ENCODE peak calls at places on chromosomes 2 and 18, in five cellular contexts. One of them, this sample, is unnamed.

GRCh38 chr18:68441241-68441640 is 273.7 kb downstream of the TMX3 start:
- DNase-seq in right atrium auricular region: no peak
- DNase-seq in GM20000: no peak
- DNase-seq in choroid plexus epithelial cell: no peak
- DNase-seq in chondrocyte: no peak
- DNase-seq in this sample: no peak

GRCh38 chr2:58042486-58042970 is 4.1 kb upstream of the VRK2 start:
- DNase-seq in chondrocyte: no peak
- DNase-seq in choroid plexus epithelial cell: peak; percentile 96
- DNase-seq in GM20000: no peak
- DNase-seq in right atrium auricular region: no peak
- DNase-seq in this sample: no peak

GRCh38 chr2:111632661-111633060 is 251.3 kb downstream of the ANAPC1 start:
- DNase-seq in choroid plexus epithelial cell: peak; percentile 52
- DNase-seq in chondrocyte: no peak
- DNase-seq in right atrium auricular region: no peak
- DNase-seq in GM20000: peak; percentile 49
- DNase-seq in this sample: no peak

GRCh38 chr2:201465524-201465971 is 14.0 kb downstream of the STRADB start:
- DNase-seq in chondrocyte: no peak
- DNase-seq in choroid plexus epithelial cell: peak; percentile 33
- DNase-seq in right atrium auricular region: no peak
- DNase-seq in GM20000: no peak
- DNase-seq in this sample: no peak

GRCh38 chr2:28300921-28301341 is 91.7 kb upstream of the FOSL2 start:
- DNase-seq in GM20000: no peak
- DNase-seq in right atrium auricular region: no peak
- DNase-seq in choroid plexus epithelial cell: peak; percentile 97
- DNase-seq in chondrocyte: no peak
- DNase-seq in this sample: no peak

GRCh38 chr2:49261791-49262190 is 107.5 kb upstream of the FSHR start:
- DNase-seq in GM20000: no peak
- DNase-seq in choroid plexus epithelial cell: no peak
- DNase-seq in right atrium auricular region: no peak
- DNase-seq in chondrocyte: no peak
- DNase-seq in this sample: no peak

GRCh38 chr18:13568443-13569392 is 157.6 kb downstream of the FAM210A start:
- DNase-seq in GM20000: peak; percentile 75
- DNase-seq in right atrium auricular region: no peak
- DNase-seq in chondrocyte: no peak
- DNase-seq in choroid plexus epithelial cell: no peak
- DNase-seq in this sample: no peak

GRCh38 chr18:67510831-67511230 is 5.7 kb downstream of the DSEL start:
- DNase-seq in GM20000: no peak
- DNase-seq in right atrium auricular region: no peak
- DNase-seq in chondrocyte: no peak
- DNase-seq in choroid plexus epithelial cell: no peak
- DNase-seq in this sample: no peak

GRCh38 chr18:23067236-23067635 is 68.0 kb upstream of the CABLES1 start:
- DNase-seq in choroid plexus epithelial cell: peak; percentile 35
- DNase-seq in chondrocyte: no peak
- DNase-seq in right atrium auricular region: no peak
- DNase-seq in GM20000: no peak
- DNase-seq in this sample: no peak

GRCh38 chr2:239021224-239021623 is 173.3 kb downstream of the TWIST2 start:
- DNase-seq in right atrium auricular region: no peak
- DNase-seq in chondrocyte: peak; percentile 30
- DNase-seq in GM20000: no peak
- DNase-seq in choroid plexus epithelial cell: no peak
- DNase-seq in this sample: no peak

GRCh38 chr2:39059366-39059952 is 61.4 kb downstream of the SOS1 start:
- DNase-seq in chondrocyte: no peak
- DNase-seq in choroid plexus epithelial cell: peak; percentile 76
- DNase-seq in right atrium auricular region: no peak
- DNase-seq in GM20000: peak; percentile 21
- DNase-seq in this sample: no peak

GRCh38 chr18:46731316-46731715 is 25.5 kb downstream of the ST8SIA5 start:
- DNase-seq in chondrocyte: no peak
- DNase-seq in GM20000: no peak
- DNase-seq in choroid plexus epithelial cell: no peak
- DNase-seq in right atrium auricular region: no peak
- DNase-seq in this sample: no peak

GRCh38 chr2:6506311-6507258 is 359.1 kb downstream of the CMPK2 start:
- DNase-seq in GM20000: no peak
- DNase-seq in right atrium auricular region: no peak
- DNase-seq in chondrocyte: no peak
- DNase-seq in choroid plexus epithelial cell: peak; percentile 28
- DNase-seq in this sample: no peak

GRCh38 chr2:190987116-190987515 is 26.9 kb downstream of the STAT1 start:
- DNase-seq in right atrium auricular region: no peak
- DNase-seq in chondrocyte: no peak
- DNase-seq in choroid plexus epithelial cell: no peak
- DNase-seq in GM20000: no peak
- DNase-seq in this sample: no peak

GRCh38 chr2:20212459-20212870 is 12.5 kb downstream of the SDC1 start:
- DNase-seq in GM20000: peak; percentile 70
- DNase-seq in right atrium auricular region: no peak
- DNase-seq in chondrocyte: no peak
- DNase-seq in choroid plexus epithelial cell: peak; percentile 72
- DNase-seq in this sample: no peak

GRCh38 chr2:49616800-49617199 is 462.5 kb upstream of the FSHR start:
- DNase-seq in choroid plexus epithelial cell: peak; percentile 4
- DNase-seq in chondrocyte: no peak
- DNase-seq in GM20000: peak; percentile 11
- DNase-seq in right atrium auricular region: no peak
- DNase-seq in this sample: no peak

GRCh38 chr2:177658309-177658708 is 265.7 kb downstream of the AGPS start:
- DNase-seq in right atrium auricular region: no peak
- DNase-seq in GM20000: no peak
- DNase-seq in chondrocyte: no peak
- DNase-seq in choroid plexus epithelial cell: no peak
- DNase-seq in this sample: no peak

GRCh38 chr2:55910077-55910476 is 13.5 kb downstream of the EFEMP1 start:
- DNase-seq in choroid plexus epithelial cell: no peak
- DNase-seq in chondrocyte: no peak
- DNase-seq in right atrium auricular region: no peak
- DNase-seq in GM20000: no peak
- DNase-seq in this sample: no peak

GRCh38 chr18:34867520-34867919 is 157.4 kb downstream of the DTNA start:
- DNase-seq in chondrocyte: no peak
- DNase-seq in GM20000: no peak
- DNase-seq in right atrium auricular region: no peak
- DNase-seq in choroid plexus epithelial cell: no peak
- DNase-seq in this sample: no peak

GRCh38 chr2:144217853-144218633 is 301.9 kb downstream of the ZEB2 start:
- DNase-seq in GM20000: no peak
- DNase-seq in choroid plexus epithelial cell: no peak
- DNase-seq in right atrium auricular region: no peak
- DNase-seq in chondrocyte: no peak
- DNase-seq in this sample: no peak

GRCh38 chr2:231545105-231545902 is 15.1 kb upstream of the NMUR1 start:
- DNase-seq in right atrium auricular region: no peak
- DNase-seq in choroid plexus epithelial cell: peak; percentile 89
- DNase-seq in chondrocyte: no peak
- DNase-seq in GM20000: peak; percentile 86
- DNase-seq in this sample: no peak

GRCh38 chr2:25981596-25982272 is 563 bp downstream of the KIF3C start:
- DNase-seq in choroid plexus epithelial cell: peak; percentile 26
- DNase-seq in right atrium auricular region: no peak
- DNase-seq in GM20000: peak; percentile 49
- DNase-seq in chondrocyte: no peak
- DNase-seq in this sample: no peak

GRCh38 chr2:229713371-229714079 is 830 bp downstream of the DNER start:
- DNase-seq in choroid plexus epithelial cell: peak; percentile 37
- DNase-seq in right atrium auricular region: no peak
- DNase-seq in GM20000: peak; percentile 40
- DNase-seq in chondrocyte: no peak
- DNase-seq in this sample: no peak

GRCh38 chr2:231241755-231242507 is 43.5 kb downstream of the ARMC9 start:
- DNase-seq in right atrium auricular region: no peak
- DNase-seq in chondrocyte: no peak
- DNase-seq in GM20000: no peak
- DNase-seq in choroid plexus epithelial cell: peak; percentile 31
- DNase-seq in this sample: no peak

GRCh38 chr2:191656389-191656788 is 21.5 kb upstream of the NABP1 start:
- DNase-seq in choroid plexus epithelial cell: peak; percentile 88
- DNase-seq in right atrium auricular region: no peak
- DNase-seq in chondrocyte: no peak
- DNase-seq in GM20000: no peak
- DNase-seq in this sample: no peak

GRCh38 chr18:56276466-56276865 is 361.9 kb downstream of the TXNL1 start:
- DNase-seq in chondrocyte: no peak
- DNase-seq in right atrium auricular region: no peak
- DNase-seq in GM20000: no peak
- DNase-seq in choroid plexus epithelial cell: no peak
- DNase-seq in this sample: no peak

GRCh38 chr2:175877845-175878563 is 124.1 kb downstream of the LNPK start:
- DNase-seq in right atrium auricular region: no peak
- DNase-seq in choroid plexus epithelial cell: peak; percentile 4
- DNase-seq in chondrocyte: no peak
- DNase-seq in GM20000: no peak
- DNase-seq in this sample: no peak

GRCh38 chr2:188512456-188512855 is 220.8 kb downstream of the GULP1 start:
- DNase-seq in GM20000: peak; percentile 3
- DNase-seq in choroid plexus epithelial cell: peak; percentile 81
- DNase-seq in chondrocyte: no peak
- DNase-seq in right atrium auricular region: no peak
- DNase-seq in this sample: no peak

DNA sequence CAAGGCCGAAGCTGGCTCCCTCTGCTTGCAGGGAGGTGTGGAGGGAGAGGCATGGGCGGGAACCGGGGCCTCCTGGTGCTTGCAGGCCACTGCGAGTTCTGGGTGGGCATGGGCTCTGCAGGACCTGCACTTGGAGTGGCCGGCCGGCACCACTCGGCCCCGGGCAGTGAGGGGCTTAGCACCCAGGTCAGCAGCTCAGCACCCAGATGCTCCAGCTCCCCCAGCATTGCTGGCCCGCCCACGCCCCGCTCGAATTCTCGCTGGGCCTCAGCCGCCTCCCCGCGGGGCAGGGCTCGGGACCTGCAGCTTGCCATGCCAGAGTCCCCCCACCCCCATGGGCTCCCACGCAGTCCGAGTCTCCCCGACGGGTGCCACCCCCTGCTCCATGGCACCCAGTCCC is 176.2 kb upstream of the FAM98A start:
- DNase-seq in chondrocyte: no peak
- DNase-seq in right atrium auricular region: no peak
- DNase-seq in GM20000: no peak
- DNase-seq in choroid plexus epithelial cell: no peak
- DNase-seq in this sample: no peak
- TF ChIP-seq CTCF in chondrocyte: no peak
- TF ChIP-seq CTCF in right atrium auricular region: no peak
- TF ChIP-seq CTCF in GM20000: no peak
- TF ChIP-seq CTCF in choroid plexus epithelial cell: no peak
- TF ChIP-seq CTCF in this sample: no peak

DNA sequence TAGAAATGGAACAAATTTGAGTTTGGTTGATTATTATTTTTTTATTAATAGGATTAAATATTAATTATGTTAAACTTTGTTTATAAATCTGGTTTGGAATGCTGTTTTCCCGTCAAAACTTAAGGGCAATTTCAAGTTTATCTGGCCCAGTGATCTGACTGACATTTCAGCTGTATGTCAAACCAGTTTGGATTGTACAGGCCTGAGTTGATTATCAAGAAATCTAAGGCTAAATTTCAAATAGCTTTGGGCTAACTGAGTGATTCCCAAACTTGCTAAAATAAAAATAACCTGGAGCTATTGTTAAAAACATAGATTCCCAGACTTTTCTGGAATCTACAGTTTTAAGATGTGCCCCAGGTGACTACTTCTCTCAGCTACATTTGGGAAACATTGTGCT is 65.9 kb upstream of the SPOPL start:
- DNase-seq in chondrocyte: no peak
- DNase-seq in choroid plexus epithelial cell: no peak
- DNase-seq in right atrium auricular region: no peak
- DNase-seq in GM20000: no peak
- DNase-seq in this sample: no peak
- TF ChIP-seq CTCF in chondrocyte: no peak
- TF ChIP-seq CTCF in choroid plexus epithelial cell: no peak
- TF ChIP-seq CTCF in right atrium auricular region: no peak
- TF ChIP-seq CTCF in GM20000: no peak
- TF ChIP-seq CTCF in this sample: no peak

GRCh38 chr2:3462493-3463104 is 56.7 kb downstream of the ADI1 start:
- DNase-seq in GM20000: no peak
- DNase-seq in choroid plexus epithelial cell: no peak
- DNase-seq in right atrium auricular region: no peak
- DNase-seq in chondrocyte: peak; percentile 75
- DNase-seq in this sample: no peak

GRCh38 chr2:3460831-3461544 is 58.3 kb downstream of the ADI1 start:
- DNase-seq in right atrium auricular region: no peak
- DNase-seq in chondrocyte: peak; percentile 86
- DNase-seq in GM20000: no peak
- DNase-seq in choroid plexus epithelial cell: no peak
- DNase-seq in this sample: peak; percentile 58

GRCh38 chr2:3460161-3460560 is 59.2 kb downstream of the ADI1 start:
- DNase-seq in right atrium auricular region: no peak
- DNase-seq in choroid plexus epithelial cell: no peak
- DNase-seq in chondrocyte: peak; percentile 74
- DNase-seq in GM20000: no peak
- DNase-seq in this sample: peak; percentile 32

GRCh38 chr2:3463156-3463835 is 56.0 kb downstream of the ADI1 start:
- DNase-seq in choroid plexus epithelial cell: no peak
- DNase-seq in chondrocyte: peak; percentile 71
- DNase-seq in right atrium auricular region: no peak
- DNase-seq in GM20000: no peak
- DNase-seq in this sample: no peak

DNA sequence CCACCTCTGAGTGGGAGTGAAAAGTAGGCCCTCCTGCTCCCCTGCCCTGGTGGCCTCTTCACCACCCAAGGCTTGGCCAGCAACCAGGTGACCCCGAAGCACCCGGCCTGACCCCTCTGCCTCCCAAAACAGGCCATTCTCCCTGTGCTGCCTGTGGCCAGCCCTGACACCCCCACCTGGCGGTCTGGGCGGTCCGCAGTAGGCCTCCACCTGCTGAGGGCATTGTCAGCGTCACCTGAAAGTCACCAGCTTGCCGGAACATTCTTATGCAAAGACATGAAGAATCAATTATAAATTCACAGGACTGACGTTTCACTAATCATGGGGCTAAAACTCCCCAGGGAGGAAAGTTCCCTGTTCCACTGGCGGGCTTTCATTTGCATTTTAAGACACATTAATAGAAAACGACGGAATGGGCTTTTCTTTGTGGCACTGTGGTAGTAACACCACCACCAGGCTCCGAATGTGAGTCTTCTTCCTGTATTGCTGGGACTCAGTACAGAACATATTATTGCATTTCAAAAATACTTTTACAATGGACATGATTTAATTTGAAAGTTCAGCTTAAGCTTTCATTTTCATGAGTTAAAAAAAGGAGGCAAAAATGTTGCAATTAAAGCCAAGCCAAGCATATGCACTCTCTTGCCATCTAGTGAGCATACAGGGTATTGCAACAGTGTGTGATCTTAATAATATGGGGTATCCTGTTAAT is 57.4 kb downstream of the ADI1 start:
- DNase-seq in right atrium auricular region: no peak
- DNase-seq in choroid plexus epithelial cell: peak; percentile 82
- DNase-seq in GM20000: peak; percentile 88
- DNase-seq in chondrocyte: peak; percentile 79
- DNase-seq in this sample: peak; percentile 43
- TF ChIP-seq CTCF in right atrium auricular region: peak; percentile 90
- TF ChIP-seq CTCF in choroid plexus epithelial cell: peak; percentile 85
- TF ChIP-seq CTCF in GM20000: peak; percentile 69
- TF ChIP-seq CTCF in chondrocyte: peak; percentile 91
- TF ChIP-seq CTCF in this sample: peak; percentile 94

GRCh38 chr2:241391892-241392665 is 36.0 kb downstream of the FARP2 start:
- DNase-seq in GM20000: peak; percentile 45
- DNase-seq in choroid plexus epithelial cell: peak; percentile 59
- DNase-seq in chondrocyte: no peak
- DNase-seq in right atrium auricular region: no peak
- DNase-seq in this sample: no peak
- TF ChIP-seq CTCF in GM20000: no peak
- TF ChIP-seq CTCF in choroid plexus epithelial cell: peak; percentile 62
- TF ChIP-seq CTCF in chondrocyte: peak; percentile 69
- TF ChIP-seq CTCF in right atrium auricular region: peak; percentile 37
- TF ChIP-seq CTCF in this sample: peak; percentile 42